ENCODE peak calls at places on chromosomes 6 and 20, in ten cellular contexts. One of them, this sample, is unnamed.
A peak's percentile ranks its signal among the peaks of the same experiment; 100 is the strongest.

GRCh38 chr6:112800439-112800838 is 453.3 kb downstream of the RFPL4B start:
- DNase-seq in lower leg skin: no peak
- DNase-seq in MCF 10A: no peak
- DNase-seq in dorsolateral prefrontal cortex: no peak
- DNase-seq in ascending aorta: no peak
- DNase-seq in neuronal stem cell: no peak
- DNase-seq in T1000: no peak
- DNase-seq in stimulated activated CD8-positive, alpha-beta memory T cell treated with anti-CD3 and anti-CD28 coated beads, Interleukin-4, amount 100 ng/mL, for 24 hours: no peak
- DNase-seq in activated CD4-positive, alpha-beta T cell treated with anti-CD3 and anti-CD28 coated beads for 36 hours: no peak
- DNase-seq in T-helper 1 cell: no peak
- DNase-seq in this sample: no peak

GRCh38 chr6:63929111-63929510 is 293.5 kb downstream of the PHF3 start:
- DNase-seq in lower leg skin: no peak
- DNase-seq in MCF 10A: no peak
- DNase-seq in dorsolateral prefrontal cortex: no peak
- DNase-seq in ascending aorta: no peak
- DNase-seq in neuronal stem cell: no peak
- DNase-seq in T1000: no peak
- DNase-seq in stimulated activated CD8-positive, alpha-beta memory T cell treated with anti-CD3 and anti-CD28 coated beads, Interleukin-4, amount 100 ng/mL, for 24 hours: no peak
- DNase-seq in activated CD4-positive, alpha-beta T cell treated with anti-CD3 and anti-CD28 coated beads for 36 hours: no peak
- DNase-seq in T-helper 1 cell: no peak
- DNase-seq in this sample: no peak

GRCh38 chr6:110971458-110971857 is 10.4 kb upstream of the RPF2 start:
- DNase-seq in lower leg skin: no peak
- DNase-seq in MCF 10A: no peak
- DNase-seq in dorsolateral prefrontal cortex: no peak
- DNase-seq in ascending aorta: no peak
- DNase-seq in neuronal stem cell: no peak
- DNase-seq in T1000: no peak
- DNase-seq in stimulated activated CD8-positive, alpha-beta memory T cell treated with anti-CD3 and anti-CD28 coated beads, Interleukin-4, amount 100 ng/mL, for 24 hours: no peak
- DNase-seq in activated CD4-positive, alpha-beta T cell treated with anti-CD3 and anti-CD28 coated beads for 36 hours: no peak
- DNase-seq in T-helper 1 cell: no peak
- DNase-seq in this sample: no peak

GRCh38 chr6:147266821-147267220 is 62.6 kb downstream of the STXBP5 start:
- DNase-seq in lower leg skin: no peak
- DNase-seq in MCF 10A: no peak
- DNase-seq in dorsolateral prefrontal cortex: no peak
- DNase-seq in ascending aorta: no peak
- DNase-seq in neuronal stem cell: no peak
- DNase-seq in T1000: no peak
- DNase-seq in stimulated activated CD8-positive, alpha-beta memory T cell treated with anti-CD3 and anti-CD28 coated beads, Interleukin-4, amount 100 ng/mL, for 24 hours: no peak
- DNase-seq in activated CD4-positive, alpha-beta T cell treated with anti-CD3 and anti-CD28 coated beads for 36 hours: no peak
- DNase-seq in T-helper 1 cell: no peak
- DNase-seq in this sample: no peak

GRCh38 chr6:22036267-22036666 is 260.6 kb downstream of the PRL start:
- DNase-seq in lower leg skin: no peak
- DNase-seq in MCF 10A: peak; percentile 54
- DNase-seq in dorsolateral prefrontal cortex: no peak
- DNase-seq in ascending aorta: no peak
- DNase-seq in neuronal stem cell: peak; percentile 54
- DNase-seq in T1000: no peak
- DNase-seq in stimulated activated CD8-positive, alpha-beta memory T cell treated with anti-CD3 and anti-CD28 coated beads, Interleukin-4, amount 100 ng/mL, for 24 hours: no peak
- DNase-seq in activated CD4-positive, alpha-beta T cell treated with anti-CD3 and anti-CD28 coated beads for 36 hours: peak; percentile 26
- DNase-seq in T-helper 1 cell: no peak
- DNase-seq in this sample: no peak

GRCh38 chr20:49908258-49908565 is 7.1 kb downstream of the SPATA2 start:
- DNase-seq in lower leg skin: no peak
- DNase-seq in MCF 10A: no peak
- DNase-seq in dorsolateral prefrontal cortex: no peak
- DNase-seq in ascending aorta: no peak
- DNase-seq in neuronal stem cell: no peak
- DNase-seq in T1000: no peak
- DNase-seq in stimulated activated CD8-positive, alpha-beta memory T cell treated with anti-CD3 and anti-CD28 coated beads, Interleukin-4, amount 100 ng/mL, for 24 hours: no peak
- DNase-seq in activated CD4-positive, alpha-beta T cell treated with anti-CD3 and anti-CD28 coated beads for 36 hours: no peak
- DNase-seq in T-helper 1 cell: no peak
- DNase-seq in this sample: no peak

GRCh38 chr20:17504898-17505663 is 26.1 kb downstream of the BFSP1 start:
- DNase-seq in lower leg skin: peak; percentile 30
- DNase-seq in MCF 10A: peak; percentile 74
- DNase-seq in dorsolateral prefrontal cortex: peak; percentile 54
- DNase-seq in ascending aorta: no peak
- DNase-seq in neuronal stem cell: peak; percentile 58
- DNase-seq in T1000: no peak
- DNase-seq in stimulated activated CD8-positive, alpha-beta memory T cell treated with anti-CD3 and anti-CD28 coated beads, Interleukin-4, amount 100 ng/mL, for 24 hours: peak; percentile 22
- DNase-seq in activated CD4-positive, alpha-beta T cell treated with anti-CD3 and anti-CD28 coated beads for 36 hours: peak; percentile 53
- DNase-seq in T-helper 1 cell: peak; percentile 28
- DNase-seq in this sample: peak; percentile 15

GRCh38 chr20:48474022-48474421 is 353.8 kb downstream of the PREX1 start:
- DNase-seq in lower leg skin: no peak
- DNase-seq in MCF 10A: no peak
- DNase-seq in dorsolateral prefrontal cortex: no peak
- DNase-seq in ascending aorta: no peak
- DNase-seq in neuronal stem cell: no peak
- DNase-seq in T1000: no peak
- DNase-seq in stimulated activated CD8-positive, alpha-beta memory T cell treated with anti-CD3 and anti-CD28 coated beads, Interleukin-4, amount 100 ng/mL, for 24 hours: no peak
- DNase-seq in activated CD4-positive, alpha-beta T cell treated with anti-CD3 and anti-CD28 coated beads for 36 hours: no peak
- DNase-seq in T-helper 1 cell: no peak
- DNase-seq in this sample: no peak

GRCh38 chr6:143027058-143027457 is 33.6 kb upstream of the AIG1 start:
- DNase-seq in lower leg skin: no peak
- DNase-seq in MCF 10A: peak; percentile 35
- DNase-seq in dorsolateral prefrontal cortex: no peak
- DNase-seq in ascending aorta: no peak
- DNase-seq in neuronal stem cell: peak; percentile 14
- DNase-seq in T1000: no peak
- DNase-seq in stimulated activated CD8-positive, alpha-beta memory T cell treated with anti-CD3 and anti-CD28 coated beads, Interleukin-4, amount 100 ng/mL, for 24 hours: peak; percentile 24
- DNase-seq in activated CD4-positive, alpha-beta T cell treated with anti-CD3 and anti-CD28 coated beads for 36 hours: peak; percentile 76
- DNase-seq in T-helper 1 cell: peak; percentile 28
- DNase-seq in this sample: peak; percentile 23